ENCODE peak calls at places on chromosomes 11 and 22, in six cellular contexts. Z is iPS-NIHi11, Q is BE2C, W is NCI-H2081, K is GM18507, G is activated B cell treated with CpG ODN at 0.5 μM for 24 hours. L is an unnamed sample.

GRCh38 chr11:1437500-1437899 is 47.8 kb downstream of the BRSK2 start:
- DNase-seq in Q (peak; percentile 79), K (no peak), G (no peak), Z (no peak), W (no peak), L (peak; percentile 76)

GRCh38 chr11:3893311-3893710 is 37.8 kb downstream of the STIM1 start:
- DNase-seq in Q (no peak), G (no peak), W (no peak), Z (no peak), K (no peak), L (no peak)

GRCh38 chr22:19597399-19597735 is 73.2 kb upstream of the CLDN5 start:
- DNase-seq in K (no peak), Q (no peak), W (no peak), Z (no peak), G (no peak), L (peak; percentile 5)

GRCh38 chr11:8329961-8330361 is 66.3 kb upstream of the LMO1 start:
- DNase-seq in K (no peak), G (no peak), Z (no peak), Q (no peak), W (no peak), L (no peak)

GRCh38 chr11:65503923-65504670 is 5.3 kb downstream of the MALAT1 start:
- DNase-seq in Q (no peak), K (no peak), W (no peak), G (no peak), Z (no peak), L (peak; percentile 82)

GRCh38 chr11:84383571-84383970 is 1097.4 kb upstream of the CCDC90B start:
- DNase-seq in W (no peak), Q (no peak), G (no peak), K (no peak), Z (no peak), L (no peak)

GRCh38 chr11:62611705-62612365 is 740 bp downstream of the EML3 start:
- DNase-seq in Z (peak; percentile 36), G (no peak), W (no peak), K (no peak), Q (no peak), L (peak; percentile 71)

GRCh38 chr22:38467904-38468760 is at the start of gene KDELR3:
- DNase-seq in Z (peak; percentile 87), W (no peak), G (peak; percentile 48), Q (peak; percentile 63), K (peak; percentile 61), L (peak; percentile 71)

GRCh38 chr11:44417756-44418437 is 108.0 kb upstream of the ALX4 start:
- DNase-seq in K (no peak), W (no peak), Q (no peak), Z (no peak), G (no peak), L (no peak)

GRCh38 chr11:30329150-30329940 is 6.4 kb downstream of the ARL14EP start:
- DNase-seq in Q (no peak), W (no peak), G (no peak), K (no peak), Z (no peak), L (no peak)

L was measured in mesenchymal stem cell.